ENCODE peak calls at places on chromosome 12, in four cellular contexts. U is transverse colon, M is HCT116, K is small intestine. V is an unnamed sample.

GRCh38 chr12:111304642-111305071 is 64.2 kb downstream of the PHETA1 start:
- DNase-seq in K (no peak), U (no peak), M (peak), V (peak)

GRCh38 chr12:50166776-50167025 is 468 bp downstream of the CERS5 start:
- DNase-seq in K (no peak), M (no peak), U (no peak), V (peak)

GRCh38 chr12:14402697-14403096 is 37.2 kb downstream of the ATF7IP start:
- DNase-seq in M (no peak), U (no peak), K (no peak), V (no peak)

GRCh38 chr12:68364893-68365725 is 32.9 kb upstream of the MDM1 start:
- DNase-seq in U (peak), K (peak), M (peak), V (peak)

GRCh38 chr12:79294590-79294989 is 396.2 kb downstream of the PAWR start:
- DNase-seq in K (no peak), U (no peak), M (no peak), V (no peak)

GRCh38 chr12:114866331-114866730 is 182.4 kb upstream of the TBX3 start:
- DNase-seq in M (no peak), K (no peak), U (no peak), V (peak)

GRCh38 chr12:114476159-114476558 is 70.2 kb upstream of the TBX5 start:
- DNase-seq in U (no peak), K (no peak), M (peak), V (no peak)

GRCh38 chr12:331287-331686 is 57.8 kb downstream of the KDM5A start:
- DNase-seq in K (no peak), M (no peak), U (no peak), V (no peak)

GRCh38 chr12:123160801-123161487 is 10.1 kb upstream of the PITPNM2 start:
- DNase-seq in M (no peak), U (no peak), K (no peak), V (peak)

GRCh38 chr12:7101047-7101693 is 7.8 kb downstream of the C1RL start:
- DNase-seq in K (no peak), M (no peak), U (no peak), V (peak)

GRCh38 chr12:98227162-98227561 is 288.2 kb upstream of the TMPO start:
- DNase-seq in K (peak), U (no peak), M (peak), V (peak)

GRCh38 chr12:77814361-77814760 is 16.3 kb upstream of the NAV3 start:
- DNase-seq in U (no peak), K (no peak), M (no peak), V (no peak)

DNA sequence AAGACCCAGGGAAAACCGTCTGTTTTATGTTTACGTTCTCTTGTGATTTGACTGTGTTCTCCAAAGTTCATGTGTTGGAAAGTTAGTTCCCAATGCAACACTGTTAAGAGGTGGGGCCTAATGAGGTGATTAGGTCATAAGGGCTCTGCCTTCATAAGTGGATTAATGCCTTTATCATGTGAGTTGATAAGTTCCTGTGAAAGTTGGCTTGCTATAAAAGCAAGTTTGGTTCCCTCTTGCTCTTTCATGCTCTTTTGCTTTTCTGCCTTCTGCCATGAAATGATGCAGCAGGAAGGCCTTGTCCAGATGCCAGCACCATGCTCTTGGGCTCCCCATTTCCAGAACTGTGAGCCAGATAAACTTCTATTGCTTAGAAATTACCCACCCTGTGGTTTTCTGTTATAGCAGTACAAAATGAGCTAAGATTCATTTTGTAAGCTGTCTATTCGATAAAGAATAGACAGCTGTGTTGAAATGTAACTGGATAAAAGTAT is 41.9 kb downstream of the SLC16A7 start:
- DNase-seq in K (no peak), M (no peak), U (no peak), V (no peak)
- H3K27ac ChIP-seq in K (no peak), M (no peak), U (no peak), V (no peak)

GRCh38 chr12:21827135-21827534 is 52.6 kb upstream of the KCNJ8 start:
- DNase-seq in U (no peak), K (no peak), M (no peak), V (no peak)

GRCh38 chr12:21828111-21828775 is 53.7 kb upstream of the KCNJ8 start:
- DNase-seq in U (no peak), K (no peak), M (no peak), V (no peak)

GRCh38 chr12:21825924-21826548 is 51.5 kb upstream of the KCNJ8 start:
- DNase-seq in K (no peak), U (no peak), M (no peak), V (no peak)

GRCh38 chr12:21826549-21826940 is 52.0 kb upstream of the KCNJ8 start:
- DNase-seq in K (no peak), U (no peak), M (no peak), V (no peak)

DNA sequence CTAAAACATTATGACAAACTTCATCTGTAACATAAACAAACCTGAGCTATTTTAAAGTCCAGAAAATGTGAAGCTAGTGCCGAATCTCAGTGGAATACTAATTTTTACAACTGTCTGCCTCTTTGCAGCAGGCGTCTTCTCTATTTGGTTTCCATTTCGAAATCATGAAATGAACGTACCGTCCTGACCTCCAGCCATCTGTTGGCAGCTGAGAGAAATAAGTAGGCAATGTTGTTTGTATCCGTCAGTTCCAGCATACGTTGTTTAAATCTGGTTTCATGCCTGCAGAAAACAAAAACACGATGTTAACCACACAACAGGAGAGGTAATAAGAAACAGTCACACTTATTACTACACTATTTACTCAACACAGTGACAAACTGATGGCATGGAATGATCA is 54.3 kb upstream of the KCNJ8 start:
- DNase-seq in U (peak), M (no peak), K (no peak), V (no peak)
- H3K27ac ChIP-seq in U (peak), M (no peak), K (no peak), V (no peak)

GRCh38 chr12:109734219-109735000 is 20.8 kb downstream of the FAM222A start:
- DNase-seq in M (no peak), K (no peak), U (peak), V (no peak)
- H3K27ac ChIP-seq in M (no peak), K (no peak), U (no peak), V (no peak)

DNA sequence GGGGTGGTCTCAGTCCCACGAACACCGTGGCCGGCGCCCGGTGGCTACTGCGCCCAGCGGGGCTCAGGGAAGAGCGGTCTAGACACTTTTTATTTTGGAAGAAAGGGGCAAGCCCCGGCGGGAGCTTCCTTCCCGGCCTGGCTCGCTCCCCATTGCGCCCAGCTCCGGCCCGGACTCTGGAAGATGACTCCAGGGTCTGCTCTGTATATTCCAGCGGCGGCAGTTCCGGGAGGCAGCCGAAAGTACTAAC is 225.1 kb upstream of the CRY1 start:
- DNase-seq in M (no peak), U (no peak), K (no peak), V (no peak)
- H3K27ac ChIP-seq in M (peak), U (no peak), K (no peak), V (no peak)

DNA sequence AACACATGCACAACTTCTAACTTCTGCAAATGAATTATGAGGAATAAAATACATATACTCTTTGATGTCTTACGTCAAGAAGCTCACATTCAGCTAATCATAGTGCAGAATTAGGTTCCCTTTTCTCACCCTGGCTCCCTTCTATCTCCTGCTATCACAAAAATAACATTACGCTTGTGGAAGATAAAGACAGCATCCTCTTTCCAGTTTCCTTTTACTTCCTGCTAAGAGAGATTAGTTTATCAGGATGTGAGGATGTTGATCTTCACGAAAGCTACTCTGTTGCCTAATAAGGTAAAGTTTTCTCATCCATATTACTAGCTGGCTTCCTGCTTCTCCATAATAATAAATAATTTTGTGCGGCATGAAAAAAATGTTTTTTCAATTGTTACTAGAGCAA is 217.6 kb upstream of the DCN start:
- DNase-seq in U (no peak), K (no peak), M (no peak), V (no peak)
- H3K27ac ChIP-seq in U (no peak), K (no peak), M (no peak), V (no peak)

DNA sequence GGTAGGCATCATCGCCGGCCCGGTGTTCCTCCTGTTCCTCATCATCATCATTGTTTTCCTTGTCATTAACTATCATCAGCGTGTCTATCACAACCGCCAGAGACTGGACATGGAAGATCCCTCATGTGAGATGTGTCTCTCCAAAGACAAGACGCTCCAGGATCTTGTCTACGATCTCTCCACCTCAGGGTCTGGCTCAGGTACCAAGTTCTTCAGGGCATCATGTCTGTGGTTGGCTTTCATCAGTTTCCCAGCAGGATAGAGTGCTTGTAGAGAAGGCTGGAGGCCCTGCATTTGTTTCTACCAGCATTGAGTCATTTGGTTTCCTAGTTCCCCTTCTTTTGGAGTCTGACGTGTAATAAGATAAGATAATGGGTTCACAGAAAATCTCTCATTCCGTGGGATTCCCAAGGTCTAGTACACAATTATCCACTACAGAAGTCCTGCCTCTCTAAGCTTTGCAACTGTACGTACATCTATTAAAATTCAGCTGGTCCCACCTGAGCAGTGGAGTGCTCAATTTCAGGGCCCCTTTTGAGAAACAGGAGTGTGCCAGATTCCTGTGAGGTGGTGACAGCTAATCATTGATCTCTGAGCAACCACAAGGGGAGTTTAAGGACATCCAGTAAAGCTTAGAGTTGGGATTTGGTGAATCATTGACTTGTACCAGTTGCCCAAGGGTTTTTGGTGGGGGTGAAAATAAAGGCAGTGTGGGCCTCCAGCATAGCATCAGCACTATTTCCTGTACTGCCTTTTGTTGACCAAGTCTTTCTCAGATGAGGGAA is 25.1 kb downstream of the ACVR1B start:
- DNase-seq in K (no peak), U (no peak), M (no peak), V (no peak)
- H3K27ac ChIP-seq in K (no peak), U (no peak), M (no peak), V (no peak)

GRCh38 chr12:120242971-120243699 is 22.4 kb downstream of the PXN start:
- DNase-seq in K (no peak), M (no peak), U (no peak), V (no peak)

GRCh38 chr12:120247183-120247582 is 18.3 kb downstream of the PXN start:
- DNase-seq in K (no peak), U (no peak), M (no peak), V (no peak)

GRCh38 chr12:120249875-120250795 is 15.4 kb downstream of the PXN start:
- DNase-seq in U (no peak), M (no peak), K (no peak), V (peak)

GRCh38 chr12:120249266-120249874 is 16.2 kb downstream of the PXN start:
- DNase-seq in M (no peak), K (no peak), U (no peak), V (no peak)

DNA sequence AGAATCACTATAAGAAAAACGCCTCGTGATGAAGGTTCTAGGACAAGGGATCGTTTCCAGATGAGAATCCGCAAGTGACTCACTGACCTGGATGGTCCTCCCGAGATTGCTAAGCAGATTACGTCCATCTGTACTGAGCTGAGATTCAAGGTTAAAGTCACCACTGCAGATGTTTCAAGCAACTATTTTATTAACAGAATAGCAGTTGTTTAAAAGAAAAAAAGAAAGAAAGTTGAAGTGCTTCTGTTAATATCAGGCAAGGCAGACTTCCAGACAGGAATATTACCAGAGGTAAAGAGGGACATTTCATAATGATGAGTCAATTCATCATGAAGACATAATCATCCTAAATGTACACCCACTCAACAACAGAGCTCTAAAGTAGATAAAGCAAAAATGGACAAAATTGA is 17.9 kb downstream of the PXN start:
- DNase-seq in M (no peak), U (no peak), K (no peak), V (no peak)
- H3K27ac ChIP-seq in M (peak), U (peak), K (no peak), V (peak)

GRCh38 chr12:19546611-19547162 is 107.4 kb downstream of the AEBP2 start:
- DNase-seq in M (no peak), K (no peak), U (no peak), V (no peak)
- H3K27ac ChIP-seq in M (no peak), K (no peak), U (peak), V (peak)